ENCODE peak calls at places on chromosomes 5 and 9, in ten cellular contexts. One of them, this sample, is unnamed.

GRCh38 chr9:15416880-15417279 is 5.8 kb upstream of the SNAPC3 start:
- DNase-seq in HuH-7: peak
- DNase-seq in mammary epithelial cell: peak
- DNase-seq in stimulated activated CD4-positive, alpha-beta T cell treated with anti-CD3 and anti-CD28 coated beads, Interleukin-15, amount 100 ng/mL, for 1 hour: no peak
- DNase-seq in EL: peak
- DNase-seq in LHCN-M2: peak
- DNase-seq in NCI-H1417: peak
- DNase-seq in T1000: no peak
- DNase-seq in GM04504: peak
- DNase-seq in G401: peak
- DNase-seq in this sample: peak

GRCh38 chr5:158198636-158199035 is 339.7 kb upstream of the CLINT1 start:
- DNase-seq in HuH-7: no peak
- DNase-seq in mammary epithelial cell: no peak
- DNase-seq in stimulated activated CD4-positive, alpha-beta T cell treated with anti-CD3 and anti-CD28 coated beads, Interleukin-15, amount 100 ng/mL, for 1 hour: no peak
- DNase-seq in EL: no peak
- DNase-seq in LHCN-M2: no peak
- DNase-seq in NCI-H1417: no peak
- DNase-seq in T1000: no peak
- DNase-seq in GM04504: no peak
- DNase-seq in G401: no peak
- DNase-seq in this sample: no peak

GRCh38 chr5:50727845-50728244 is 61.4 kb downstream of the PARP8 start:
- DNase-seq in HuH-7: no peak
- DNase-seq in mammary epithelial cell: no peak
- DNase-seq in stimulated activated CD4-positive, alpha-beta T cell treated with anti-CD3 and anti-CD28 coated beads, Interleukin-15, amount 100 ng/mL, for 1 hour: no peak
- DNase-seq in EL: no peak
- DNase-seq in LHCN-M2: no peak
- DNase-seq in NCI-H1417: no peak
- DNase-seq in T1000: no peak
- DNase-seq in GM04504: no peak
- DNase-seq in G401: no peak
- DNase-seq in this sample: no peak

GRCh38 chr5:168532471-168532870 is 3.4 kb downstream of the FBLL1 start:
- DNase-seq in HuH-7: no peak
- DNase-seq in mammary epithelial cell: no peak
- DNase-seq in stimulated activated CD4-positive, alpha-beta T cell treated with anti-CD3 and anti-CD28 coated beads, Interleukin-15, amount 100 ng/mL, for 1 hour: no peak
- DNase-seq in EL: no peak
- DNase-seq in LHCN-M2: no peak
- DNase-seq in NCI-H1417: peak
- DNase-seq in T1000: no peak
- DNase-seq in GM04504: no peak
- DNase-seq in G401: no peak
- DNase-seq in this sample: no peak

GRCh38 chr5:96861044-96861443 is 15.3 kb upstream of the ERAP2 start:
- DNase-seq in HuH-7: no peak
- DNase-seq in mammary epithelial cell: no peak
- DNase-seq in stimulated activated CD4-positive, alpha-beta T cell treated with anti-CD3 and anti-CD28 coated beads, Interleukin-15, amount 100 ng/mL, for 1 hour: no peak
- DNase-seq in EL: no peak
- DNase-seq in LHCN-M2: no peak
- DNase-seq in NCI-H1417: peak
- DNase-seq in T1000: no peak
- DNase-seq in GM04504: no peak
- DNase-seq in G401: no peak
- DNase-seq in this sample: no peak

GRCh38 chr5:64100203-64100602 is 65.4 kb upstream of the RNF180 start:
- DNase-seq in HuH-7: no peak
- DNase-seq in mammary epithelial cell: no peak
- DNase-seq in stimulated activated CD4-positive, alpha-beta T cell treated with anti-CD3 and anti-CD28 coated beads, Interleukin-15, amount 100 ng/mL, for 1 hour: no peak
- DNase-seq in EL: no peak
- DNase-seq in LHCN-M2: no peak
- DNase-seq in NCI-H1417: no peak
- DNase-seq in T1000: no peak
- DNase-seq in GM04504: no peak
- DNase-seq in G401: peak
- DNase-seq in this sample: no peak

GRCh38 chr5:177023247-177023703 is 779 bp downstream of the ZNF346 start:
- DNase-seq in HuH-7: peak
- DNase-seq in mammary epithelial cell: peak
- DNase-seq in stimulated activated CD4-positive, alpha-beta T cell treated with anti-CD3 and anti-CD28 coated beads, Interleukin-15, amount 100 ng/mL, for 1 hour: no peak
- DNase-seq in EL: peak
- DNase-seq in LHCN-M2: peak
- DNase-seq in NCI-H1417: no peak
- DNase-seq in T1000: no peak
- DNase-seq in GM04504: no peak
- DNase-seq in G401: peak
- DNase-seq in this sample: no peak

GRCh38 chr5:107513337-107514125 is 157.2 kb downstream of the EFNA5 start:
- DNase-seq in HuH-7: no peak
- DNase-seq in mammary epithelial cell: peak
- DNase-seq in stimulated activated CD4-positive, alpha-beta T cell treated with anti-CD3 and anti-CD28 coated beads, Interleukin-15, amount 100 ng/mL, for 1 hour: no peak
- DNase-seq in EL: no peak
- DNase-seq in LHCN-M2: no peak
- DNase-seq in NCI-H1417: no peak
- DNase-seq in T1000: no peak
- DNase-seq in GM04504: no peak
- DNase-seq in G401: peak
- DNase-seq in this sample: no peak

GRCh38 chr9:136720251-136720886 is 8.0 kb downstream of the DIPK1B start:
- DNase-seq in HuH-7: no peak
- DNase-seq in mammary epithelial cell: no peak
- DNase-seq in stimulated activated CD4-positive, alpha-beta T cell treated with anti-CD3 and anti-CD28 coated beads, Interleukin-15, amount 100 ng/mL, for 1 hour: no peak
- DNase-seq in EL: no peak
- DNase-seq in LHCN-M2: no peak
- DNase-seq in NCI-H1417: peak
- DNase-seq in T1000: no peak
- DNase-seq in GM04504: no peak
- DNase-seq in G401: peak
- DNase-seq in this sample: no peak

GRCh38 chr5:149014634-149015033 is 48.2 kb downstream of the SH3TC2 start:
- DNase-seq in HuH-7: no peak
- DNase-seq in mammary epithelial cell: no peak
- DNase-seq in stimulated activated CD4-positive, alpha-beta T cell treated with anti-CD3 and anti-CD28 coated beads, Interleukin-15, amount 100 ng/mL, for 1 hour: no peak
- DNase-seq in EL: peak
- DNase-seq in LHCN-M2: no peak
- DNase-seq in NCI-H1417: no peak
- DNase-seq in T1000: no peak
- DNase-seq in GM04504: peak
- DNase-seq in G401: no peak
- DNase-seq in this sample: no peak

GRCh38 chr5:149410721-149411432 is 31.8 kb upstream of the IL17B start:
- DNase-seq in HuH-7: no peak
- DNase-seq in mammary epithelial cell: no peak
- DNase-seq in stimulated activated CD4-positive, alpha-beta T cell treated with anti-CD3 and anti-CD28 coated beads, Interleukin-15, amount 100 ng/mL, for 1 hour: no peak
- DNase-seq in EL: no peak
- DNase-seq in LHCN-M2: no peak
- DNase-seq in NCI-H1417: no peak
- DNase-seq in T1000: no peak
- DNase-seq in GM04504: no peak
- DNase-seq in G401: no peak
- DNase-seq in this sample: no peak

GRCh38 chr5:173010021-173010420 is 26.4 kb downstream of the ATP6V0E1 start:
- DNase-seq in HuH-7: no peak
- DNase-seq in mammary epithelial cell: peak
- DNase-seq in stimulated activated CD4-positive, alpha-beta T cell treated with anti-CD3 and anti-CD28 coated beads, Interleukin-15, amount 100 ng/mL, for 1 hour: no peak
- DNase-seq in EL: no peak
- DNase-seq in LHCN-M2: peak
- DNase-seq in NCI-H1417: no peak
- DNase-seq in T1000: no peak
- DNase-seq in GM04504: no peak
- DNase-seq in G401: no peak
- DNase-seq in this sample: no peak

GRCh38 chr5:103474671-103475070 is 87.9 kb downstream of the NUDT12 start:
- DNase-seq in HuH-7: no peak
- DNase-seq in mammary epithelial cell: no peak
- DNase-seq in stimulated activated CD4-positive, alpha-beta T cell treated with anti-CD3 and anti-CD28 coated beads, Interleukin-15, amount 100 ng/mL, for 1 hour: no peak
- DNase-seq in EL: no peak
- DNase-seq in LHCN-M2: no peak
- DNase-seq in NCI-H1417: no peak
- DNase-seq in T1000: no peak
- DNase-seq in GM04504: no peak
- DNase-seq in G401: no peak
- DNase-seq in this sample: no peak

GRCh38 chr9:21853414-21853813 is 51.0 kb downstream of the MTAP start:
- DNase-seq in HuH-7: no peak
- DNase-seq in mammary epithelial cell: no peak
- DNase-seq in stimulated activated CD4-positive, alpha-beta T cell treated with anti-CD3 and anti-CD28 coated beads, Interleukin-15, amount 100 ng/mL, for 1 hour: no peak
- DNase-seq in EL: no peak
- DNase-seq in LHCN-M2: no peak
- DNase-seq in NCI-H1417: no peak
- DNase-seq in T1000: no peak
- DNase-seq in GM04504: no peak
- DNase-seq in G401: no peak
- DNase-seq in this sample: no peak

GRCh38 chr5:157447246-157447645 is 12.8 kb upstream of the NIPAL4 start:
- DNase-seq in HuH-7: no peak
- DNase-seq in mammary epithelial cell: no peak
- DNase-seq in stimulated activated CD4-positive, alpha-beta T cell treated with anti-CD3 and anti-CD28 coated beads, Interleukin-15, amount 100 ng/mL, for 1 hour: no peak
- DNase-seq in EL: no peak
- DNase-seq in LHCN-M2: no peak
- DNase-seq in NCI-H1417: peak
- DNase-seq in T1000: no peak
- DNase-seq in GM04504: no peak
- DNase-seq in G401: no peak
- DNase-seq in this sample: no peak

GRCh38 chr5:157917909-157918809 is 59.2 kb upstream of the CLINT1 start:
- DNase-seq in HuH-7: peak
- DNase-seq in mammary epithelial cell: peak
- DNase-seq in stimulated activated CD4-positive, alpha-beta T cell treated with anti-CD3 and anti-CD28 coated beads, Interleukin-15, amount 100 ng/mL, for 1 hour: peak
- DNase-seq in EL: peak
- DNase-seq in LHCN-M2: peak
- DNase-seq in NCI-H1417: peak
- DNase-seq in T1000: no peak
- DNase-seq in GM04504: peak
- DNase-seq in G401: peak
- DNase-seq in this sample: peak

GRCh38 chr5:141713616-141714309 is 31.7 kb upstream of the ARAP3 start:
- DNase-seq in HuH-7: no peak
- DNase-seq in mammary epithelial cell: peak
- DNase-seq in stimulated activated CD4-positive, alpha-beta T cell treated with anti-CD3 and anti-CD28 coated beads, Interleukin-15, amount 100 ng/mL, for 1 hour: no peak
- DNase-seq in EL: peak
- DNase-seq in LHCN-M2: no peak
- DNase-seq in NCI-H1417: no peak
- DNase-seq in T1000: no peak
- DNase-seq in GM04504: no peak
- DNase-seq in G401: no peak
- DNase-seq in this sample: no peak

GRCh38 chr5:123093279-123094226 is 4.5 kb downstream of the PRDM6 start:
- DNase-seq in HuH-7: no peak
- DNase-seq in mammary epithelial cell: no peak
- DNase-seq in stimulated activated CD4-positive, alpha-beta T cell treated with anti-CD3 and anti-CD28 coated beads, Interleukin-15, amount 100 ng/mL, for 1 hour: no peak
- DNase-seq in EL: no peak
- DNase-seq in LHCN-M2: no peak
- DNase-seq in NCI-H1417: no peak
- DNase-seq in T1000: no peak
- DNase-seq in GM04504: no peak
- DNase-seq in G401: no peak
- DNase-seq in this sample: no peak

GRCh38 chr9:132647355-132647754 is 22.4 kb downstream of the DDX31 start:
- DNase-seq in HuH-7: no peak
- DNase-seq in mammary epithelial cell: peak
- DNase-seq in stimulated activated CD4-positive, alpha-beta T cell treated with anti-CD3 and anti-CD28 coated beads, Interleukin-15, amount 100 ng/mL, for 1 hour: no peak
- DNase-seq in EL: peak
- DNase-seq in LHCN-M2: peak
- DNase-seq in NCI-H1417: no peak
- DNase-seq in T1000: peak
- DNase-seq in GM04504: peak
- DNase-seq in G401: no peak
- DNase-seq in this sample: no peak

GRCh38 chr5:34690301-34690700 is 34.2 kb downstream of the RAI14 start:
- DNase-seq in HuH-7: no peak
- DNase-seq in mammary epithelial cell: no peak
- DNase-seq in stimulated activated CD4-positive, alpha-beta T cell treated with anti-CD3 and anti-CD28 coated beads, Interleukin-15, amount 100 ng/mL, for 1 hour: no peak
- DNase-seq in EL: no peak
- DNase-seq in LHCN-M2: no peak
- DNase-seq in NCI-H1417: no peak
- DNase-seq in T1000: no peak
- DNase-seq in GM04504: no peak
- DNase-seq in G401: no peak
- DNase-seq in this sample: no peak

GRCh38 chr9:5549671-5550650 is 39.6 kb downstream of the PDCD1LG2 start:
- DNase-seq in HuH-7: no peak
- DNase-seq in mammary epithelial cell: peak
- DNase-seq in stimulated activated CD4-positive, alpha-beta T cell treated with anti-CD3 and anti-CD28 coated beads, Interleukin-15, amount 100 ng/mL, for 1 hour: no peak
- DNase-seq in EL: peak
- DNase-seq in LHCN-M2: peak
- DNase-seq in NCI-H1417: peak
- DNase-seq in T1000: no peak
- DNase-seq in GM04504: peak
- DNase-seq in G401: no peak
- DNase-seq in this sample: no peak

GRCh38 chr5:87210743-87211142 is 56.9 kb upstream of the RASA1 start:
- DNase-seq in HuH-7: no peak
- DNase-seq in mammary epithelial cell: peak
- DNase-seq in stimulated activated CD4-positive, alpha-beta T cell treated with anti-CD3 and anti-CD28 coated beads, Interleukin-15, amount 100 ng/mL, for 1 hour: no peak
- DNase-seq in EL: no peak
- DNase-seq in LHCN-M2: no peak
- DNase-seq in NCI-H1417: peak
- DNase-seq in T1000: no peak
- DNase-seq in GM04504: no peak
- DNase-seq in G401: no peak
- DNase-seq in this sample: peak

GRCh38 chr5:14242447-14242846 is 99.3 kb downstream of the TRIO start:
- DNase-seq in HuH-7: no peak
- DNase-seq in mammary epithelial cell: no peak
- DNase-seq in stimulated activated CD4-positive, alpha-beta T cell treated with anti-CD3 and anti-CD28 coated beads, Interleukin-15, amount 100 ng/mL, for 1 hour: no peak
- DNase-seq in EL: no peak
- DNase-seq in LHCN-M2: no peak
- DNase-seq in NCI-H1417: no peak
- DNase-seq in T1000: no peak
- DNase-seq in GM04504: no peak
- DNase-seq in G401: no peak
- DNase-seq in this sample: no peak

GRCh38 chr9:29290519-29290918 is 1717.2 kb upstream of the C9orf72 start:
- DNase-seq in HuH-7: no peak
- DNase-seq in mammary epithelial cell: no peak
- DNase-seq in stimulated activated CD4-positive, alpha-beta T cell treated with anti-CD3 and anti-CD28 coated beads, Interleukin-15, amount 100 ng/mL, for 1 hour: no peak
- DNase-seq in EL: no peak
- DNase-seq in LHCN-M2: no peak
- DNase-seq in NCI-H1417: no peak
- DNase-seq in T1000: no peak
- DNase-seq in GM04504: no peak
- DNase-seq in G401: no peak
- DNase-seq in this sample: no peak

GRCh38 chr5:157670662-157671591 is at the start of gene C5orf52:
- DNase-seq in HuH-7: peak
- DNase-seq in mammary epithelial cell: no peak
- DNase-seq in stimulated activated CD4-positive, alpha-beta T cell treated with anti-CD3 and anti-CD28 coated beads, Interleukin-15, amount 100 ng/mL, for 1 hour: no peak
- DNase-seq in EL: peak
- DNase-seq in LHCN-M2: no peak
- DNase-seq in NCI-H1417: peak
- DNase-seq in T1000: no peak
- DNase-seq in GM04504: no peak
- DNase-seq in G401: peak
- DNase-seq in this sample: no peak

This sample was measured in NCI-H774.